ENCODE peak calls at places on chromosomes 5 and 9, in four cellular contexts. H is fibroblast of lung, R is astrocyte, Q is tibial artery. S is an unnamed sample.

GRCh38 chr9:34380511-34381315 is 4.0 kb upstream of the MYORG start:
- DNase-seq in H (peak), R (peak), Q (peak), S (peak)

GRCh38 chr5:1880377-1881272 is 2.1 kb downstream of the IRX4 start:
- DNase-seq in H (no peak), R (no peak), Q (no peak), S (no peak)

GRCh38 chr9:134363450-134363849 is 37.2 kb downstream of the RXRA start:
- DNase-seq in H (no peak), R (no peak), Q (no peak), S (no peak)

GRCh38 chr5:130937046-130937445 is 228.0 kb downstream of the HINT1 start:
- DNase-seq in H (no peak), R (no peak), Q (no peak), S (no peak)

GRCh38 chr9:86034863-86035734 is 64.3 kb downstream of the GOLM1 start:
- DNase-seq in H (peak), R (peak), Q (no peak), S (peak)

GRCh38 chr5:81397169-81397568 is 3.2 kb upstream of the ACOT12 start:
- DNase-seq in H (peak), R (peak), Q (no peak), S (no peak)

GRCh38 chr5:1134478-1134877 is 22.6 kb upstream of the SLC12A7 start:
- DNase-seq in H (no peak), R (no peak), Q (no peak), S (no peak)

GRCh38 chr5:67310169-67310568 is 113.6 kb upstream of the CD180 start:
- DNase-seq in H (no peak), R (no peak), Q (no peak), S (no peak)

GRCh38 chr9:131757549-131757948 is 17.7 kb upstream of the RAPGEF1 start:
- DNase-seq in H (no peak), R (no peak), Q (no peak), S (no peak)

GRCh38 chr9:136290508-136291000 is 13.3 kb downstream of the CCDC187 start:
- DNase-seq in H (no peak), R (no peak), Q (no peak), S (no peak)

GRCh38 chr5:83145882-83146331 is 68.6 kb downstream of the XRCC4 start:
- DNase-seq in H (peak), R (no peak), Q (no peak), S (no peak)

GRCh38 chr9:129161534-129161837 is 16.6 kb downstream of the IER5L start:
- DNase-seq in H (no peak), R (no peak), Q (no peak), S (no peak)

GRCh38 chr9:120983259-120983837 is 56.8 kb upstream of the TRAF1 start:
- DNase-seq in H (no peak), R (no peak), Q (no peak), S (no peak)

GRCh38 chr9:120978987-120979386 is 52.4 kb upstream of the TRAF1 start:
- DNase-seq in H (no peak), R (no peak), Q (no peak), S (peak)

GRCh38 chr9:120980951-120981350 is 54.4 kb upstream of the TRAF1 start:
- DNase-seq in H (no peak), R (no peak), Q (no peak), S (no peak)

GRCh38 chr9:120985759-120986353 is 59.3 kb upstream of the TRAF1 start:
- DNase-seq in H (peak), R (peak), Q (no peak), S (peak)

DNA sequence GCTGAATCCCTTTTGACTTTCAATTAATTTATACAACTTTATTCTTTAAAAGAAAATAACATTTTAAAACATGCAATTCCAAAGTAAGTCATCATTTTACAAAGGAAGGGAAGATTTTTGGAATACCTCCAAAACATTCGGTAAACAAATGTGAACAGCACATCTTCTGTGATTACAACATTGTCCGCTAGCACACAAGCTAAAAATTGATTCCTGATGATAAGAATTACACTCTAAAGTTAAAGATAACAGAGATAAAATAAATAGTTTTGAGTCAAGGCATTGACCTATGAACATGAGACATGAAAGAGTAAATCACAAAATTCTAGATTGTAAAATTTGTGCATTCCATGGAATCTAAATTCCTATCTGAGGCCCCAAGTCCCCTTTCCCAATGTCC is 56.3 kb upstream of the TRAF1 start:
- DNase-seq in H (peak), R (no peak), Q (no peak), S (no peak)
- H3K27ac ChIP-seq in H (no peak), R (no peak), Q (no peak), S (no peak)

DNA sequence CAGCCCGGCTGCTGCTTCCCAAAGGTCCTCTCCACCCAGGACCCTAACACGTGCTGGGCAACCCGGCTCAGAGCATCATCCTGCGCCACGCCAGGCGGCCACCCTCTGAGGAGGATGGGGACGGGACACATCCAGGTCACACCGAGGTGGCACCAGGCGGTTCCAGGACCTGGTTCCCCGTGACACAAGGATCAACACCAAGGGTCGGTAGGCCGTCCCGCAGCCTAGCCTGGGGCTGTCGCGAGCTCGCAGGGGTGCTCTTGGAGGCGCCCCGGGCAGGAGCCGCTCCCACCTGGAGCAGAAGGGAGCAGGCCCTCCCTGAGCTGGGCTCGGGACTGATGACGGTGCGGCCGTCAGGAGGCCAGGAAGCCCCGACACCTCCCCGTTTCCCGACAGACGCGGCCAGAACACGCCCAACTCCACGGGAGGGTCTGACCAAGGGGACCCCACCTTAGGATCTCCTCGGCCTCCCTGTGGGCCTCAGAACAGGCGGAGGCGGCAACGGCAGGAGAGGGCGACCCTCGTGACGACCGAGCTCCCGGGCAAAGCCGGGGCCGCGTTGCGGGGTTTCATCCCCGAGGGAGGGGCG is 6.3 kb downstream of the EXD3 start:
- DNase-seq in H (no peak), R (no peak), Q (no peak), S (no peak)
- H3K27ac ChIP-seq in H (no peak), R (no peak), Q (no peak), S (no peak)

DNA sequence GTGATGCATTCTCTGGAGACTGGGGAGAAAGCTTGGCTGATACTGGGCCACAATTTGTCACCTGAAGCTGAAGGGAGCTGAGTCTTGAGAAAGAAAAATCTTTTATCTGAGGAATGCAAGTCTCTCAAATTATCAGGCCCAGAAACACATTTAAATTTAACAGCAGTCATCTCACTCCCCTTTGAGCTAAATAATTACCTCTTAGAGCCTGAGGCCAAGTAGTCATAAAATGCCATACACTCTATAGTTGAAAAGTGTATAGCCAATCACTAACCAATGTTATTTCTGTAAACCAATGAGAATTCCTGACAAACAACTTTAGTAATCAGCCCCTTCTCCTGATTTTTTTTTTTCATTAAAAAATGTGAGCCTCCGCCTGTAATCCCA is 32.7 kb upstream of the DAPK1 start:
- DNase-seq in H (no peak), R (no peak), Q (no peak), S (no peak)
- H3K27ac ChIP-seq in H (no peak), R (no peak), Q (no peak), S (no peak)

GRCh38 chr5:112975721-112976431 is 722 bp upstream of the DCP2 start:
- DNase-seq in H (no peak), R (no peak), Q (no peak), S (no peak)
- H3K27ac ChIP-seq in H (peak), R (peak), Q (peak), S (peak)

DNA sequence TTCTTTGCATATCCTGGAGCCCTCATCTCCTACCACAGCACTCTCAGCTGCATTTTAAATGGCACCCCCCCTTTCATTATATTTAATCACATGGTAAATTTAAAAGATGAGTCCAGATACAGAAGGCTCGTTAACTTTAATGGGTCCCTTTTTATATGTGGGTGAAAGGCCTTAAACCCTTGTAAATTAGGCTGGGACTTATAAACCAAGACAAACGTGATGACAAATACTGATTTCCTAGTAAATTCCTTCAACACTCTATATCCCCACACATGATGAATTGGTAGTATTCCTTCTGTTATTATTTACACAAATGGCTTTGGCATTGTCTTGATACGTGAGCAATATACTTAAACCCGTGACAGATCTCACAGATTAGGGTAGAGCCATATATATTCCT is 210.6 kb downstream of the CAAP1 start:
- DNase-seq in H (no peak), R (no peak), Q (no peak), S (no peak)
- H3K27ac ChIP-seq in H (no peak), R (no peak), Q (no peak), S (no peak)

S was measured in mammary epithelial cell.